ENCODE peak calls at places on chromosomes 5 and 9, in nine cellular contexts. U is GM04503; K is stimulated activated CD8-positive, alpha-beta memory T cell treated with anti-CD3 and anti-CD28 coated beads, Interleukin-12 subunit alpha, Interleukin-12 subunit beta, amount 100 ng/mL, for 1 hour; Z is iris pigment epithelial cell; E is fibroblast of mammary gland; W is HCT116; M is nucleus accumbens; D is EL; P is SHP77. H is an unnamed sample.

GRCh38 chr9:22718653-22719052 is 272.0 kb downstream of the DMRTA1 start:
- DNase-seq in E (no peak), W (no peak), Z (no peak), M (no peak), K (no peak), P (no peak), U (no peak), D (no peak), H (no peak)

GRCh38 chr5:103808464-103809106 is 246.0 kb upstream of the NUDT12 start:
- DNase-seq in K (no peak), Z (peak), U (no peak), W (peak), M (peak), D (peak), P (peak), E (peak), H (peak)

GRCh38 chr9:36396985-36397384 is 3.1 kb downstream of the RNF38 start:
- DNase-seq in K (no peak), D (peak), E (peak), M (no peak), W (no peak), U (no peak), Z (peak), P (no peak), H (no peak)

GRCh38 chr5:10892135-10892910 is 131.3 kb upstream of the DAP start:
- DNase-seq in P (peak), K (no peak), W (no peak), M (no peak), E (no peak), Z (peak), D (peak), U (no peak), H (no peak)

GRCh38 chr5:154860123-154860522 is 1.7 kb downstream of the CNOT8 start:
- DNase-seq in D (peak), K (no peak), Z (peak), U (no peak), W (no peak), E (peak), M (no peak), P (no peak), H (no peak)

GRCh38 chr9:122453677-122454135 is 24.0 kb downstream of the OR1J1 start:
- DNase-seq in K (no peak), W (no peak), M (no peak), Z (no peak), U (no peak), E (peak), P (no peak), D (no peak), H (no peak)

GRCh38 chr9:117546894-117547293 is 132.0 kb upstream of the ASTN2 start:
- DNase-seq in K (no peak), D (no peak), M (no peak), Z (no peak), P (no peak), E (no peak), U (no peak), W (no peak), H (no peak)

GRCh38 chr5:75367401-75367800 is 30.4 kb downstream of the HMGCR start:
- DNase-seq in E (peak), W (no peak), D (peak), Z (peak), M (no peak), K (no peak), P (no peak), U (peak), H (peak)

GRCh38 chr5:57858905-57859304 is 376.3 kb upstream of the ACTBL2 start:
- DNase-seq in P (no peak), W (no peak), U (no peak), E (no peak), M (no peak), K (no peak), Z (no peak), D (no peak), H (no peak)

GRCh38 chr5:69158039-69158438 is 8.9 kb upstream of the CCNB1 start:
- DNase-seq in Z (no peak), E (no peak), W (no peak), M (no peak), P (no peak), K (no peak), D (no peak), U (no peak), H (no peak)

GRCh38 chr9:131738293-131738692 is 1.6 kb downstream of the RAPGEF1 start:
- DNase-seq in U (no peak), E (no peak), Z (no peak), D (no peak), P (no peak), M (no peak), W (no peak), K (no peak), H (no peak)

GRCh38 chr5:124644138-124644537 is 102.3 kb downstream of the ZNF608 start:
- DNase-seq in U (no peak), K (no peak), P (no peak), D (peak), W (no peak), E (peak), Z (peak), M (no peak), H (no peak)

GRCh38 chr5:139646912-139647391 is 1.2 kb upstream of the CXXC5 start:
- DNase-seq in K (no peak), D (no peak), Z (no peak), E (no peak), U (no peak), M (no peak), P (no peak), W (no peak), H (no peak)

GRCh38 chr5:10595678-10596309 is 31.9 kb downstream of the ANKRD33B start:
- DNase-seq in K (no peak), W (peak), E (peak), U (peak), M (no peak), Z (peak), D (peak), P (no peak), H (peak)

GRCh38 chr9:127358023-127358535 is 38.9 kb upstream of the SLC2A8 start:
- DNase-seq in P (no peak), U (no peak), W (no peak), Z (no peak), K (no peak), M (no peak), E (no peak), D (no peak), H (no peak)

GRCh38 chr5:154618696-154619095 is 136.5 kb upstream of the LARP1 start:
- DNase-seq in M (no peak), Z (peak), K (no peak), W (no peak), D (peak), U (no peak), P (no peak), E (no peak), H (peak)

GRCh38 chr9:130186051-130186450 is 13.8 kb downstream of the NCS1 start:
- DNase-seq in W (no peak), D (no peak), E (no peak), M (no peak), K (no peak), P (no peak), U (no peak), Z (no peak), H (no peak)

GRCh38 chr5:145341842-145342241 is 493.3 kb downstream of the PRELID2 start:
- DNase-seq in Z (peak), W (no peak), U (no peak), D (peak), E (peak), M (no peak), K (no peak), P (no peak), H (no peak)

GRCh38 chr5:68382640-68383039 is 167.1 kb downstream of the PIK3R1 start:
- DNase-seq in E (peak), M (no peak), K (no peak), D (no peak), Z (peak), W (no peak), U (no peak), P (no peak), H (no peak)

GRCh38 chr5:176529824-176530195 is 7.4 kb downstream of the RNF44 start:
- DNase-seq in P (no peak), E (no peak), Z (no peak), M (no peak), U (no peak), D (no peak), K (no peak), W (no peak), H (no peak)

GRCh38 chr5:145923405-145923804 is 13.0 kb upstream of the SH3RF2 start:
- DNase-seq in Z (no peak), U (no peak), E (no peak), M (no peak), P (no peak), W (no peak), D (peak), K (no peak), H (no peak)

GRCh38 chr9:76620586-76620985 is 143.7 kb upstream of the PCA3 start:
- DNase-seq in P (no peak), Z (no peak), D (no peak), U (no peak), E (peak), M (no peak), W (no peak), K (no peak), H (no peak)

GRCh38 chr5:58681943-58682342 is 99.1 kb downstream of the RAB3C start:
- DNase-seq in U (no peak), W (no peak), M (no peak), Z (no peak), P (no peak), K (no peak), E (no peak), D (no peak), H (no peak)

GRCh38 chr9:120344230-120344629 is 235.7 kb downstream of the CDK5RAP2 start:
- DNase-seq in E (peak), D (peak), W (peak), M (no peak), Z (peak), U (peak), K (no peak), P (no peak), H (peak)

GRCh38 chr9:15268317-15268716 is 38.7 kb downstream of the TTC39B start:
- DNase-seq in U (no peak), E (peak), P (no peak), Z (no peak), M (no peak), W (no peak), K (no peak), D (no peak), H (no peak)

GRCh38 chr9:93824386-93825294 is 130.5 kb downstream of the BARX1 start:
- DNase-seq in M (no peak), E (no peak), P (no peak), K (no peak), W (no peak), Z (no peak), U (no peak), D (no peak), H (no peak)

GRCh38 chr5:31193591-31194457 is at the start of gene CDH6:
- DNase-seq in Z (peak), M (peak), E (no peak), D (peak), W (no peak), P (peak), U (no peak), K (no peak), H (no peak)

GRCh38 chr5:58849995-58850667 is 267.3 kb downstream of the RAB3C start:
- DNase-seq in Z (peak), D (peak), W (peak), U (no peak), E (peak), M (no peak), K (no peak), P (peak), H (peak)

GRCh38 chr9:97768731-97769130 is 71.6 kb upstream of the XPA start:
- DNase-seq in Z (peak), M (no peak), W (no peak), K (no peak), P (no peak), U (peak), D (peak), E (peak), H (peak)

GRCh38 chr9:136107155-136107952 is 11.3 kb downstream of the TMEM250 start:
- DNase-seq in W (no peak), K (no peak), U (no peak), Z (no peak), M (no peak), D (no peak), E (no peak), P (peak), H (no peak)

GRCh38 chr5:10111575-10111974 is 138.1 kb downstream of the ATPSCKMT start:
- DNase-seq in E (peak), Z (peak), U (peak), D (peak), P (peak), M (no peak), K (no peak), W (peak), H (peak)

GRCh38 chr5:152532714-152533113 is 127.6 kb upstream of the NMUR2 start:
- DNase-seq in U (peak), E (peak), W (peak), P (peak), M (no peak), D (peak), Z (peak), K (no peak), H (peak)

GRCh38 chr9:114641974-114642373 is 15.6 kb downstream of the TEX53 start:
- DNase-seq in M (no peak), U (no peak), W (no peak), P (no peak), D (no peak), K (no peak), Z (no peak), E (no peak), H (no peak)

GRCh38 chr5:59640411-59640810 is 253.1 kb downstream of the PDE4D start:
- DNase-seq in E (peak), U (no peak), Z (peak), P (no peak), W (no peak), D (peak), K (no peak), M (no peak), H (no peak)